ENCODE peak calls at places on chromosomes 3 and 15, in eight cellular contexts. D is Peyer's patch, N is stomach, W is esophagus squamous epithelium, U is esophagus muscularis mucosa, L is uterus, K is body of pancreas, R is ovary. J is an unnamed sample.

GRCh38 chr15:40984963-40985362 is 31.7 kb downstream of the CHAC1 start:
- DNase-seq in D (no peak), N (no peak), W (no peak), U (no peak), L (no peak), K (no peak), R (no peak), J (peak; percentile 37)

GRCh38 chr15:84789762-84790161 is 27.4 kb upstream of the ALPK3 start:
- DNase-seq in D (no peak), N (no peak), W (no peak), U (no peak), L (no peak), K (no peak), R (no peak), J (no peak)

GRCh38 chr15:42616107-42616506 is 40.7 kb downstream of the STARD9 start:
- DNase-seq in D (no peak), N (no peak), W (no peak), U (no peak), L (no peak), K (no peak), R (no peak), J (no peak)

GRCh38 chr3:47781326-47781684 is 388 bp downstream of the SMARCC1 start:
- DNase-seq in D (peak; percentile 82), N (peak; percentile 63), W (no peak), U (no peak), L (peak; percentile 53), K (peak; percentile 51), R (peak; percentile 66), J (peak; percentile 51)

GRCh38 chr3:180320631-180321030 is 281.3 kb upstream of the TTC14 start:
- DNase-seq in D (no peak), N (no peak), W (no peak), U (no peak), L (no peak), K (no peak), R (no peak), J (no peak)

GRCh38 chr15:95561463-95561862 is 769.0 kb upstream of the NR2F2 start:
- DNase-seq in D (no peak), N (no peak), W (no peak), U (no peak), L (no peak), K (no peak), R (no peak), J (no peak)

GRCh38 chr3:13008114-13008995 is 64.9 kb downstream of the IQSEC1 start:
- DNase-seq in D (peak; percentile 16), N (no peak), W (no peak), U (no peak), L (no peak), K (no peak), R (no peak), J (no peak)

GRCh38 chr15:29920515-29920914 is 98.2 kb upstream of the TJP1 start:
- DNase-seq in D (peak; percentile 61), N (peak; percentile 60), W (no peak), U (no peak), L (peak; percentile 34), K (peak; percentile 60), R (no peak), J (no peak)

GRCh38 chr15:40409366-40409765 is 3.8 kb downstream of the IVD start:
- DNase-seq in D (no peak), N (no peak), W (no peak), U (no peak), L (no peak), K (no peak), R (no peak), J (no peak)

GRCh38 chr3:23202203-23202920 is 765 bp upstream of the UBE2E2 start:
- DNase-seq in D (no peak), N (peak; percentile 28), W (no peak), U (peak; percentile 93), L (no peak), K (peak; percentile 42), R (no peak), J (peak; percentile 91)

GRCh38 chr3:121592856-121593702 is at the start of gene FBXO40:
- DNase-seq in D (no peak), N (no peak), W (no peak), U (no peak), L (no peak), K (peak; percentile 44), R (peak; percentile 20), J (no peak)

GRCh38 chr15:89395996-89396395 is 61.4 kb upstream of the POLG start:
- DNase-seq in D (peak; percentile 27), N (no peak), W (no peak), U (no peak), L (no peak), K (peak; percentile 25), R (no peak), J (no peak)

GRCh38 chr3:142151240-142151639 is 1.9 kb upstream of the TFDP2 start:
- DNase-seq in D (no peak), N (no peak), W (no peak), U (no peak), L (no peak), K (no peak), R (no peak), J (no peak)

GRCh38 chr3:28053759-28054158 is 187.7 kb upstream of the CMC1 start:
- DNase-seq in D (no peak), N (no peak), W (no peak), U (no peak), L (no peak), K (no peak), R (no peak), J (no peak)

GRCh38 chr3:21835266-21835665 is 84.3 kb upstream of the ZNF385D start:
- DNase-seq in D (no peak), N (no peak), W (no peak), U (no peak), L (no peak), K (no peak), R (no peak), J (no peak)

GRCh38 chr15:52440414-52440813 is 88.3 kb downstream of the MYO5A start:
- DNase-seq in D (no peak), N (no peak), W (no peak), U (no peak), L (no peak), K (no peak), R (no peak), J (no peak)

GRCh38 chr3:129433565-129433964 is 5.1 kb upstream of the EFCAB12 start:
- DNase-seq in D (no peak), N (no peak), W (no peak), U (no peak), L (no peak), K (no peak), R (no peak), J (no peak)
- TF ChIP-seq POLR2A in D (no peak), N (no peak), W (no peak), U (no peak), L (no peak), K (no peak), R (no peak), J (no peak)

DNA sequence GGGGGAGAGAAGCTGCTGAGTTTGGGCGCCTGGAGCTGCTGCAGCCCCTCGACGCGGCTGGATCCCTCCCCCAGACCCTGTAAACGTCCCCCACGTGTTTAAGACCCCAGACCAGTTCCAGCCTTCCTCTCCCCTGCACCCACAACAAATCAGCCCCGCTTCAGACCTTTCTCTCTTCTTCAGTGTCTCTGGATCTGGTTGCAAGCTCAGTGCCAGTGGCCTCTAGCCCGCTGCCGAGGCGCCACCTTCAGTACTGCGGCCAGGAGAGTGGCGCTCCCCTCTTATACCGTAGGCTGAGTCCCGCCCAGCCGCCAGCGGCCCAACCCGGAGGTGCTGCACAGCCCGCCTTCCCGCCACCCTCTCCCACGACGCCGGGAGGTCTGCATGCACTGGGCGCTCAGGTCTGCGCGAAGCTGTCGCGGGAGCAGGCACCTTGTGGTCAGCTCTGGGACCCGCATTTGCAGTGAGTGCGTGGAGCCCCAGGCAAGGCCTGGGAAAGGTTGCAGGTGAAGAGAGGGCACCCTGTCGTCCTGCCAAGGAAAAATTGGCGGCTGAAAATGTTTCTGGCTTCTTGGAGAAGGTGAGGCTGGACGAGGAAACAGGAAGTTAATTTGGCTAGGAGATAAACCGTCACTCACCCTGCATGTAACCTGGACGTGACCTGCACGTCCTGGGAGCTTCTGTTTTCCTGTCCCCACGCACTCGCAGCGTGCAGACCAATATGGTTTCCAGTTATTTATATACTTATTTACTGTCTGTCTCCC is at the start of gene C2CD4B:
- DNase-seq in D (peak; percentile 88), N (peak; percentile 93), W (no peak), U (no peak), L (peak; percentile 43), K (peak; percentile 95), R (peak; percentile 35), J (no peak)
- H3K4me3 ChIP-seq in D (peak within 1 kb of the TSS; percentile 61), N (peak within 1 kb of the TSS; percentile 60), W (peak within 1 kb of the TSS; percentile 39), U (peak within 1 kb of the TSS; percentile 51), L (peak within 1 kb of the TSS; percentile 1), K (peak within 1 kb of the TSS; percentile 62), R (peak within 1 kb of the TSS; percentile 20), J (peak within 1 kb of the TSS; percentile 18)

GRCh38 chr15:64156652-64157331 is 5.3 kb downstream of the SNX22 start:
- DNase-seq in D (no peak), N (no peak), W (no peak), U (no peak), L (no peak), K (no peak), R (no peak), J (no peak)

GRCh38 chr15:64158363-64159134 is 4.3 kb downstream of the PPIB start:
- DNase-seq in D (no peak), N (no peak), W (no peak), U (no peak), L (no peak), K (no peak), R (no peak), J (peak; percentile 80)

GRCh38 chr15:64153480-64154367 is 2.2 kb downstream of the SNX22 start:
- DNase-seq in D (peak; percentile 90), N (peak; percentile 94), W (peak; percentile 67), U (peak; percentile 95), L (peak; percentile 84), K (peak; percentile 90), R (peak; percentile 86), J (peak; percentile 83)

GRCh38 chr15:64157599-64158125 is 5.2 kb downstream of the PPIB start:
- DNase-seq in D (no peak), N (no peak), W (no peak), U (no peak), L (no peak), K (no peak), R (no peak), J (peak; percentile 70)

DNA sequence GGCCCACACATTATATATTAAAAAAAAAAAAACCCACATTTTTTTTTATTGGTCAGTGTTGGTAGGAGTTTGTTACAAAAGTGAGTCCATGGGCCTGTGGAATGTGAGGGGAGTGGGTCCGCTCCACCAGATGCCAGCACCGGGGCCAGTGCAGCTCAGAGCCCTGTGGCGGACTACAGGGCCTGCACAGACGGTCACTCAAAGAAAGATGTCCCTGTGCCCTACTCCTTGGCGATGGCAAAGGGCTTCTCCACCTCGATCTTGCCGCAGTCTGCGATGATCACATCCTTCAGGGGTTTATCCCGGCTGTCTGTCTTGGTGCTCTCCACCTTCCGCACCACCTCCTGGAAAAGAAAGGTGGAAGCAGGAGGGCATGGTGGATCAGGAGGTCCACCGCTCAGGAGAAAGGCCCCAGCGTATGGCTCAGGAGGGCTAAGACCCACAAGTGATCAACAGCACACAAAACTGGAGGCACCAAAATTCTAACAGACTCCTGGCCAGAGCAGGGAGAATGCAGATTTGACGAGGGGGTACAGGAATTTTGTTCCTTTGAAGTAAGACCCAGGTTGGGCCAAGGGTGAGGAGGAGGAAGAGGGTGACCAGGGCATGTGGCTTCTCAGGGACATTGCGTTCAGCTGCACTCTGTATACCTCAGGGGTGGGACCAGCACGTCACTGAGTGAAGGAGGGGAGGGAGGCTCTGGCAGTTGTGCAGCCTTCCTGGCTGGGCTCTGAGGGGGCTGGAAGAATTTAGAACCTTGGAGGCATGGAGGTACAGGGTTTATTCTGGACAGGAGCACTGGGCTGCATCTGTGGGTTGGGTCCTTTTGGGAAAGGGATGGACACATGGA is 4.5 kb downstream of the SNX22 start:
- DNase-seq in D (no peak), N (no peak), W (no peak), U (no peak), L (no peak), K (no peak), R (no peak), J (peak; percentile 68)
- TF ChIP-seq POLR2A in D (no peak), N (no peak), W (no peak), U (no peak), L (no peak), K (no peak), R (no peak), J (no peak)

GRCh38 chr3:9935966-9936365 is 2.3 kb downstream of the CRELD1 start:
- DNase-seq in D (no peak), N (no peak), W (no peak), U (no peak), L (no peak), K (no peak), R (no peak), J (no peak)
- H3K4me3 ChIP-seq in D (no peak overlapping the region), N (peak overlapping the region; percentile 64), W (no peak overlapping the region), U (no peak overlapping the region), L (no peak overlapping the region), K (no peak overlapping the region), R (no peak overlapping the region), J (no peak overlapping the region)